ENCODE peak calls at places on chromosomes 13 and 19, in seven cellular contexts. I is AG04450, V is neural progenitor cell, C is A549, U is prostate gland, F is fibroblast of lung, J is right lobe of liver. M is an unnamed sample.

GRCh38 chr19:2426661-2427322 is 594 bp downstream of the TIMM13 start:
- DNase-seq in J (peak), F (peak), U (no peak), C (peak), V (peak), I (no peak), M (peak)

GRCh38 chr13:102317593-102317992 is 84.3 kb downstream of the FGF14 start:
- DNase-seq in U (no peak), C (no peak), I (no peak), V (no peak), F (peak), J (peak), M (peak)

GRCh38 chr19:32870154-32870573 is 597 bp upstream of the SLC7A9 start:
- DNase-seq in J (peak), F (no peak), I (no peak), V (peak), C (no peak), U (no peak), M (no peak)

GRCh38 chr13:32316476-32316875 is 1.2 kb downstream of the BRCA2 start:
- DNase-seq in J (no peak), V (no peak), F (no peak), U (no peak), I (no peak), C (no peak), M (no peak)

GRCh38 chr13:84653915-84654534 is 771.8 kb upstream of the SLITRK1 start:
- DNase-seq in I (no peak), F (no peak), C (no peak), V (no peak), J (no peak), U (no peak), M (peak)

GRCh38 chr19:17872251-17873001 is 681 bp downstream of the SLC5A5 start:
- DNase-seq in J (no peak), F (no peak), V (no peak), U (no peak), C (no peak), I (no peak), M (no peak)

GRCh38 chr13:110913322-110913721 is 1.5 kb downstream of the ANKRD10 start:
- DNase-seq in U (peak), V (peak), C (no peak), F (peak), J (no peak), I (no peak), M (no peak)

GRCh38 chr13:32187651-32188050 is 127.5 kb downstream of the ZAR1L start:
- DNase-seq in I (no peak), J (no peak), V (no peak), U (no peak), C (no peak), F (no peak), M (no peak)

GRCh38 chr19:3249408-3249807 is 24.9 kb downstream of the CELF5 start:
- DNase-seq in F (no peak), I (no peak), J (no peak), C (peak), V (peak), U (no peak), M (no peak)

GRCh38 chr13:26384587-26384986 is 130.7 kb downstream of the CDK8 start:
- DNase-seq in F (no peak), U (no peak), J (no peak), V (no peak), I (no peak), C (no peak), M (no peak)

GRCh38 chr19:10321874-10322835 is 6.3 kb upstream of the FDX2 start:
- DNase-seq in F (no peak), V (no peak), U (no peak), J (no peak), C (no peak), I (no peak), M (no peak)

GRCh38 chr13:74562381-74562780 is 428.2 kb upstream of the KLF12 start:
- DNase-seq in U (no peak), C (no peak), V (no peak), F (peak), J (no peak), I (no peak), M (no peak)

GRCh38 chr19:38793671-38794070 is 4.7 kb downstream of the LGALS7B start:
- DNase-seq in C (no peak), V (no peak), U (no peak), F (no peak), J (no peak), I (no peak), M (no peak)

GRCh38 chr13:39462456-39462855 is 140.5 kb downstream of the LHFPL6 start:
- DNase-seq in J (no peak), V (no peak), C (no peak), I (no peak), U (peak), F (peak), M (no peak)

GRCh38 chr13:39310961-39311360 is 272.7 kb downstream of the NHLRC3 start:
- DNase-seq in I (no peak), C (no peak), V (no peak), F (no peak), J (no peak), U (no peak), M (no peak)

GRCh38 chr13:49571299-49572240 is 13.8 kb downstream of the RCBTB1 start:
- DNase-seq in C (no peak), I (no peak), V (no peak), F (no peak), U (no peak), J (no peak), M (no peak)

GRCh38 chr19:1873524-1874473 is 10.4 kb upstream of the KLF16 start:
- DNase-seq in V (no peak), U (no peak), J (no peak), F (no peak), I (no peak), C (no peak), M (peak)

GRCh38 chr13:25882732-25883357 is 169.0 kb downstream of the SHISA2 start:
- DNase-seq in V (peak), C (no peak), I (no peak), F (no peak), J (no peak), U (no peak), M (no peak)

GRCh38 chr19:53007200-53008054 is 6.3 kb upstream of the ERVV-1 start:
- DNase-seq in J (no peak), V (no peak), C (no peak), U (no peak), F (no peak), I (no peak), M (no peak)

GRCh38 chr19:3179739-3180293 is 1.2 kb downstream of the S1PR4 start:
- DNase-seq in V (no peak), U (no peak), C (no peak), I (no peak), J (peak), F (no peak), M (no peak)

GRCh38 chr19:372306-372890 is 27.8 kb upstream of the MIER2 start:
- DNase-seq in V (no peak), U (no peak), C (no peak), I (peak), J (no peak), F (peak), M (peak)

GRCh38 chr19:34712606-34713261 is 21.3 kb upstream of the ZNF181 start:
- DNase-seq in F (peak), J (no peak), V (peak), U (peak), I (peak), C (peak), M (no peak)

GRCh38 chr19:49988433-49988832 is 27.5 kb upstream of the SIGLEC11 start:
- DNase-seq in U (no peak), F (peak), C (no peak), V (no peak), I (peak), J (no peak), M (no peak)

GRCh38 chr19:13839938-13840750 is 36.8 kb upstream of the NANOS3 start:
- DNase-seq in U (no peak), I (no peak), V (no peak), F (peak), J (peak), C (peak), M (peak)

GRCh38 chr13:48414501-48414900 is 1.6 kb upstream of the LPAR6 start:
- DNase-seq in F (no peak), C (no peak), V (no peak), I (no peak), U (no peak), J (no peak), M (no peak)

GRCh38 chr19:10430505-10431253 is 10.3 kb downstream of the PDE4A start:
- DNase-seq in V (peak), U (peak), C (no peak), F (peak), I (no peak), J (no peak), M (peak)

GRCh38 chr13:104577029-104577820 is 1511.0 kb upstream of the SLC10A2 start:
- DNase-seq in F (peak), U (no peak), I (no peak), C (no peak), V (no peak), J (no peak), M (no peak)

GRCh38 chr19:17376935-17377600 is at the start of gene PLVAP:
- DNase-seq in F (no peak), J (peak), C (no peak), I (no peak), U (no peak), V (no peak), M (peak)

DNA sequence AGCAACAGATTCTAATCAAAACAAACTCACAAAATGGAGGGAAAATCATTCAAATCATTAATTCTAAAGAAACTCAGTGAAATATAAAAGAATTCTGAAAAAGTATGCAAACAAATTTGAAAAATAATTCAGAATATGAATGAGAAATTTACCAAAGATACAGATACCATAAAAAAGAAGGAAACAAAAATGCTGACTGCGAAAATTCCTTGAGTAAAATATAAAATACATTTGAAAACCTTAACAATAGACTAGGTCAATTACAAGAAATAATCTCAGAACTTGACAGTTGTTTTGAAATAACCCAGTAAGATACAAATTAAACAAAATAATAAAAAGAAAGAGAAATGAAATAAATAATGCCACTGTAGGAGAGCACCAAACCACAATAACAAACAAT is 1289.0 kb downstream of the SLITRK1 start:
- DNase-seq in I (no peak), V (no peak), C (no peak), F (no peak), U (no peak), J (no peak), M (no peak)
- H3K4me3 ChIP-seq in I (no peak), V (no peak), C (no peak), F (no peak), U (no peak), J (no peak), M (no peak)

DNA sequence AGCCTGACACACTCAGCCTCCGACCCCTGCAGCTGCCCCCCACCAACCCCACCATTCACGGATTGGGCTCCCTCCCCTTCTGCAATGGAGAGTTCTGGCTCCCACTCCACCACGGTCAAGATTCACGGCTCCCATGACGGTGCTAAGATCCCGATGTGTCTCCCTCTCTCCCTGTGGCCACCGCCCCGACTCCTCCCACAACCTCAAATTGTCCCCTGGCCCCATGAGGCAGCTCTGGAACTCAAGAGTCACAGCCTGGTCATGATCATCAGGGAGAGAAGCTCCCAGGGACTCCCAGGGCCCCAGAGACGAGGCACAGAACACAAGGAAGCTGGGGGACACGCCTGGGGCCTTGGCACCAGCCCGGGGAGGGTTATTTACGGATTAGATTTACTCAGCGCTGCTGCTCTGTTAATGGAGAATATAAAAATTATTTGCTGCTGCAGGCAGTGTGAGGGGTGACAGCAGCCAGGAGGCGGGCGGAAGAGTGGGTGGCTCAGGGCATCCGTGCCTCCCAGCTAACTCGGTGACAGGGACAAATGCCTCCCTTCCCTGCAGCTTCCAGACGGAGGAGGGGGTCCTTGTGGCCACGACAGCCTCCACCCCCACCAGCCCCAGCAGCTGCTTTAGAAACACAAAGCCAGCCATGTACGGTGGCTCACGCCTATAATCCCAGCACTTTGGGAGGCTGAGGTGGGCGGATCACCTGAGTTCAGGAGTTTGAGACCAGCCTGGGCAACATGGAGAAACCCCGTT is 184.2 kb downstream of the PTPRS start:
- DNase-seq in F (no peak), C (no peak), I (no peak), J (no peak), U (no peak), V (no peak), M (no peak)
- H3K27ac ChIP-seq in F (no peak), C (peak), I (no peak), J (no peak), U (no peak), V (peak), M (no peak)

GRCh38 chr19:46927893-46928292 is 67.1 kb downstream of the ARHGAP35 start:
- DNase-seq in F (no peak), C (no peak), U (no peak), I (no peak), V (no peak), J (no peak), M (no peak)

GRCh38 chr19:46926201-46927071 is 65.6 kb downstream of the ARHGAP35 start:
- DNase-seq in C (no peak), J (no peak), V (no peak), F (no peak), I (no peak), U (no peak), M (no peak)

GRCh38 chr19:46931197-46931596 is 70.4 kb downstream of the ARHGAP35 start:
- DNase-seq in V (no peak), C (no peak), J (no peak), U (no peak), F (no peak), I (no peak), M (no peak)

GRCh38 chr19:46927106-46927505 is 66.3 kb downstream of the ARHGAP35 start:
- DNase-seq in F (no peak), V (no peak), C (no peak), I (no peak), U (no peak), J (no peak), M (no peak)

GRCh38 chr19:46928951-46929350 is 68.2 kb downstream of the ARHGAP35 start:
- DNase-seq in C (no peak), J (no peak), I (no peak), F (no peak), V (no peak), U (no peak), M (no peak)
- TF ChIP-seq CTCF in C (peak), J (no peak), I (peak), F (peak), V (peak), U (no peak), M (no peak)

GRCh38 chr19:29965529-29965928 is 23.5 kb downstream of the URI1 start:
- DNase-seq in C (no peak), F (peak), I (peak), J (no peak), U (no peak), V (no peak), M (no peak)
- H3K4me3 ChIP-seq in C (no peak), F (no peak), I (peak), J (no peak), U (no peak), V (no peak), M (no peak)

GRCh38 chr19:15320118-15320517 is 12.2 kb downstream of the BRD4 start:
- DNase-seq in I (peak), F (peak), V (no peak), U (no peak), J (no peak), C (no peak), M (no peak)
- H3K27ac ChIP-seq in I (peak), F (peak), V (no peak), U (no peak), J (no peak), C (no peak), M (no peak)

GRCh38 chr19:15790096-15790495 is 2.6 kb downstream of the OR10H5 start:
- DNase-seq in C (peak), J (no peak), F (no peak), I (no peak), V (no peak), U (no peak), M (no peak)
- TF ChIP-seq CTCF in C (no peak), J (no peak), F (no peak), I (no peak), V (no peak), U (no peak), M (no peak)

DNA sequence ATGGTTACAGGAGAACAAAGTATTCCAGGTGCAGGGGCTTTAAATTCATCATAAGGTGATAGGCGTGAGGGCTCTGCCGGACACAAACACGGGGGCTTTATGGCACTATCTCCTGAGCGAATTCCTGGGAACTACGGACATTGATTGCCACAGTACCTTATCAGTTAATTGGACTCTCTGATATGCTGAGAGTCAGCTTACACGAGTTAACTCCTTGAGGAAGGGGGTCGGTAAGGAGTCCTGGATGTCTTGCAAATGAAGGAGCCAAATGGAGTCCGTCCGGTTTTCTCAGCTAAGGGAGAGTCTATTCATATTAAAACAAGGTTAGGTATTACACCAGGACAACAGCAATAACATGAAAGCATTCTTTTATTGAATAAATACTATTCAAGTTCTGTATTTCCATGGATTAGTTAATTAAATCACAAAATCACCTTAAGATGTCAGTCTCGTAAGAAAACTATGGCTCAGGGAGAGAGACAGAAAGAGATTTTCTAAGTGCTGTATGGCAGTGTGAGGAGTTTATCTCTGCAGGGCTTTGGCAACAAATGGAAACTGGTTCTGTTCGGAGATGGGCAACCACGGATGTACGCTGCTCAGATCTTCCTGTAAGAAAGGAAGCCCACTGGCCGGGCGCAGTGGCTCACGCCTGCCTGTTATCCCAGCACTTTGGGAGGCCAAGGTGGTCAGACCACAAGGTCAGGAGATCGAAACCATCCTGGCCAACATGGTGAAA is 26.2 kb upstream of the HIF3A start:
- DNase-seq in I (no peak), J (no peak), U (no peak), C (no peak), V (no peak), F (no peak), M (no peak)
- H3K4me3 ChIP-seq in I (no peak), J (no peak), U (no peak), C (no peak), V (no peak), F (no peak), M (no peak)